ENCODE peak calls at places on chromosomes 7 and 10, in nine cellular contexts. N, H, K, T, Z, J, I, Q and C are unnamed samples. For H3K9me3 and H3K36me3, the result is how much of the 10 kb centered on the place peaks cover.

GRCh38 chr7:409344-410281 is 110.0 kb downstream of the PDGFA start:
- DNase-seq in Q (no peak), H (no peak), K (peak), N (no peak), T (peak), Z (no peak), I (no peak), J (no peak), C (no peak)

GRCh38 chr10:22605168-22605567 is 109.2 kb downstream of the PIP4K2A start:
- DNase-seq in Z (no peak), Q (no peak), J (no peak), H (peak), I (no peak), T (no peak), K (no peak), N (no peak), C (no peak)

GRCh38 chr7:77415474-77415821 is 701 bp downstream of the GSAP start:
- DNase-seq in J (peak), H (no peak), I (peak), K (no peak), Z (no peak), T (peak), Q (no peak), N (no peak), C (peak)

GRCh38 chr10:71838264-71839211 is 12.5 kb downstream of the PSAP start:
- DNase-seq in T (no peak), J (no peak), I (no peak), H (peak), K (peak), Z (no peak), N (no peak), Q (peak), C (no peak)

GRCh38 chr10:95404864-95405263 is 114.1 kb upstream of the PDLIM1 start:
- DNase-seq in K (no peak), I (no peak), J (no peak), N (no peak), H (no peak), Z (no peak), T (no peak), Q (no peak), C (no peak)

GRCh38 chr10:127852456-127852855 is 40.3 kb downstream of the CLRN3 start:
- DNase-seq in T (no peak), N (no peak), I (no peak), Q (no peak), H (no peak), Z (no peak), K (no peak), J (no peak), C (no peak)

GRCh38 chr10:117677239-117677638 is 134.7 kb downstream of the EMX2 start:
- DNase-seq in N (no peak), T (no peak), Q (peak), H (no peak), Z (no peak), I (no peak), K (no peak), J (no peak), C (no peak)

GRCh38 chr7:85682819-85683218 is 496.0 kb upstream of the SEMA3D start:
- DNase-seq in T (no peak), J (no peak), Z (no peak), N (no peak), H (peak), K (no peak), I (no peak), Q (no peak), C (no peak)

GRCh38 chr7:90222811-90223725 is 11.5 kb downstream of the STEAP2 start:
- DNase-seq in N (no peak), I (no peak), T (peak), J (no peak), H (peak), K (no peak), Q (peak), Z (no peak), C (no peak)

GRCh38 chr7:84274029-84274638 is 79.5 kb upstream of the SEMA3A start:
- DNase-seq in J (no peak), T (no peak), H (no peak), N (no peak), Z (peak), Q (no peak), K (no peak), I (no peak), C (no peak)

GRCh38 chr7:84277628-84278224 is 83.1 kb upstream of the SEMA3A start:
- DNase-seq in J (no peak), T (no peak), H (peak), I (no peak), Q (no peak), Z (peak), K (no peak), N (no peak), C (no peak)
- H3K27ac ChIP-seq in J (no peak), T (no peak), H (no peak), I (no peak), Q (no peak), Z (peak), K (no peak), N (no peak), C (no peak)

GRCh38 chr7:134357486-134357885 is 40.8 kb upstream of the SLC35B4 start:
- DNase-seq in T (no peak), N (no peak), H (no peak), J (no peak), Q (no peak), Z (no peak), K (no peak), I (no peak), C (no peak)
- H3K9me3 ChIP-seq in T (under half), N (under half), H (under half), J (under half), Q (under half), Z (under half), K (under half), I (under half), C (under half)

DNA sequence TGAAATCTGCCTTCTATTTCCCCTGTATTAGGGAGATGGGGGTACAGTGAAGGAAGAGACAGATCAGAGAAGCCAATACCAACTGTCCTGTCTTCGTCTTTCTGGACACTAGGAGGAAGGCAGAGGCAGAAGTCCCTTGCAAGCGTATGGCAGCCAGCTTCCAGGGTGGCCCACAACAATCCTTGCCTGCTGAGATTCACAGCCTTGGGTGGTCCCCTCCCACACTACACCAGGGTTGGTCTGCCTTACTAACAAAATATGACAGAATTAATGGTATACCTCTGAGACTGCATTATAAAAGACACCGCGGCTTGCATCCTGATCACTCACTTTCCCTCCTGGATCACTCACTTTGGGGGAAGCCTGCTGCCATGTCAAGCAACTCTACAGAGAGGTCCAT is 90.4 kb downstream of the IDE start:
- DNase-seq in Q (no peak), Z (no peak), I (no peak), T (no peak), K (no peak), J (no peak), N (no peak), H (no peak), C (no peak)
- H3K36me3 ChIP-seq in Q (under half), Z (under half), I (under half), T (under half), K (under half), J (half or more), N (half or more), H (under half), C (half or more)

GRCh38 chr10:100656479-100656878 is 88.9 kb upstream of the PAX2 start:
- DNase-seq in Z (no peak), T (no peak), H (no peak), N (no peak), J (no peak), I (no peak), Q (no peak), K (no peak), C (no peak)

GRCh38 chr10:100655760-100656421 is 89.5 kb upstream of the PAX2 start:
- DNase-seq in Q (no peak), J (no peak), N (no peak), H (no peak), I (no peak), Z (no peak), K (no peak), T (no peak), C (no peak)

GRCh38 chr10:100660945-100661344 is 84.4 kb upstream of the PAX2 start:
- DNase-seq in K (no peak), N (no peak), J (no peak), Z (no peak), T (no peak), Q (no peak), H (no peak), I (no peak), C (no peak)

GRCh38 chr10:100659361-100660098 is 85.9 kb upstream of the PAX2 start:
- DNase-seq in N (no peak), Q (no peak), H (no peak), T (no peak), J (no peak), I (no peak), Z (no peak), K (peak), C (no peak)

GRCh38 chr10:100658269-100658668 is 87.1 kb upstream of the PAX2 start:
- DNase-seq in N (no peak), Z (no peak), I (no peak), H (no peak), K (no peak), J (no peak), T (no peak), Q (no peak), C (no peak)
- H3K27ac ChIP-seq in N (no peak), Z (no peak), I (no peak), H (no peak), K (no peak), J (no peak), T (no peak), Q (no peak), C (no peak)

GRCh38 chr7:107108951-107109350 is 59.9 kb upstream of the HBP1 start:
- DNase-seq in T (no peak), N (no peak), H (no peak), K (no peak), Z (no peak), Q (no peak), I (no peak), J (no peak), C (no peak)

GRCh38 chr7:107111196-107111595 is 57.6 kb upstream of the HBP1 start:
- DNase-seq in T (no peak), H (no peak), Q (no peak), Z (no peak), I (no peak), N (no peak), J (no peak), K (no peak), C (no peak)

GRCh38 chr7:107113866-107114265 is 54.9 kb upstream of the HBP1 start:
- DNase-seq in Q (no peak), T (no peak), K (no peak), Z (no peak), H (no peak), I (no peak), N (no peak), J (no peak), C (no peak)

GRCh38 chr7:107105591-107106245 is 61.2 kb downstream of the PRKAR2B start:
- DNase-seq in K (no peak), Z (no peak), T (no peak), Q (no peak), N (no peak), H (no peak), J (no peak), I (no peak), C (no peak)

GRCh38 chr7:107109955-107110354 is 58.8 kb upstream of the HBP1 start:
- DNase-seq in J (no peak), K (no peak), Q (no peak), H (no peak), N (no peak), I (no peak), Z (no peak), T (no peak), C (no peak)
- H3K9me3 ChIP-seq in J (under half), K (under half), Q (under half), H (under half), N (under half), I (under half), Z (under half), T (under half), C (under half)

GRCh38 chr10:37534166-37534565 is 323.2 kb downstream of the ZNF248 start:
- DNase-seq in J (no peak), T (no peak), Z (no peak), H (no peak), Q (no peak), K (no peak), N (no peak), I (no peak), C (no peak)

GRCh38 chr10:37535459-37536246 is 321.8 kb downstream of the ZNF248 start:
- DNase-seq in Z (no peak), T (no peak), K (no peak), N (no peak), J (no peak), H (no peak), I (no peak), Q (peak), C (peak)
- H3K36me3 ChIP-seq in Z (under half), T (under half), K (under half), N (under half), J (under half), H (under half), I (under half), Q (under half), C (under half)

GRCh38 chr10:50607526-50607925 is 16.2 kb downstream of the SGMS1 start:
- DNase-seq in J (no peak), Q (peak), Z (no peak), T (no peak), I (no peak), N (no peak), K (no peak), H (no peak), C (no peak)

GRCh38 chr10:50604049-50604640 is 19.6 kb downstream of the SGMS1 start:
- DNase-seq in N (no peak), Q (peak), J (no peak), K (no peak), H (no peak), I (no peak), Z (no peak), T (no peak), C (no peak)

GRCh38 chr10:50603151-50603850 is 20.5 kb downstream of the SGMS1 start:
- DNase-seq in H (no peak), Q (no peak), T (no peak), K (no peak), Z (no peak), J (no peak), N (no peak), I (no peak), C (no peak)

GRCh38 chr10:50604823-50605222 is 18.9 kb downstream of the SGMS1 start:
- DNase-seq in H (peak), I (no peak), J (no peak), Q (peak), K (no peak), Z (no peak), N (no peak), T (no peak), C (no peak)

DNA sequence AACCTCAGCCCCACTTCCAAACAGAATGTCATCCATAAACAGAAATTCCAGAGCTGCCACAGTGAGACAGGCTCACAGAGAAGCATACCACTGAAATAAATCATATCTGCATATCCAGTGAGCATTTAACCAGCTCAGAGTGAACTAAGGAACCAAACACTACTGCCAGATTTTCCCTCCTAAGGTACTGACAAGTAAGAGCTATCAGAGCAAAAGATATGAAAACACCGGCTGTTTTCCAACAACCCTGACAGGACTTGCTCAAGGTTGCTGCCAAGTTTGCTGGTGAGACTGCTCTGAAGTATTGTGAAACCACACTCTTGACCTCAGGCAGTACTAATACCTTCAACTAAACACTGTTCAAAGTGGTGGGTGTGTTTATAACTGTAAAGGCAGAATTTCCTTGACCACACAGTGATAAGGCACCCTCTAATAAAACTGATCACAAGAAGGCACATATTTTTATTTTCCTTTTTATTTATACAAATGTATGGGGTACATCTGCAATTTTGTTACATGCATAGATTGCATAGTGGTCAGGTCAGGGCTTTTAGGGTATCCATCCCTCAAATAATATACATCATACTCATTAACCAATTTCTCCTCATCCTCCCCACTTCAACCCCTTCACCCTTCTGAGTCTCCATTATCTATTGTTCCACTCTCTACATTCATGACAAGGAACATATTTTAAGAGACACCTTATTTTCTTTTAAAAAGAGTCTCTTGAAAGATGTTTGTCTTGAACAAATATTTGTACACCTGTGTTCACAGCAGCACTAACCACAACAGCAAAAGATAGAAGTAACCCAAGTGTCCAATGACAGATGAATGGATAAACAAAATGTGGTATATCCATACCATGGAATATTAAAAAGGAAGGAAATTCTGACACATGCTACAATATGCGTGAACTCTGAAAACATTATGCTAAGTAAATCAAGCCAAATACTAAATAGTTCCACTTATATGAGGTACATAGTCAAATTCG is 18.2 kb downstream of the SGMS1 start:
- DNase-seq in N (no peak), I (no peak), K (no peak), Q (peak), J (peak), H (peak), T (peak), Z (no peak), C (no peak)
- H3K27ac ChIP-seq in N (peak), I (peak), K (peak), Q (peak), J (peak), H (peak), T (peak), Z (no peak), C (no peak)

GRCh38 chr7:54109501-54109900 is 432.7 kb upstream of the VSTM2A start:
- DNase-seq in H (no peak), K (no peak), T (no peak), Z (no peak), I (no peak), J (no peak), N (no peak), Q (no peak), C (no peak)
- H3K9me3 ChIP-seq in H (under half), K (under half), T (under half), Z (under half), I (under half), J (under half), N (under half), Q (under half), C (under half)

GRCh38 chr7:130201796-130202195 is 3.4 kb downstream of the TMEM209 start:
- DNase-seq in K (no peak), Z (no peak), I (no peak), Q (no peak), T (no peak), N (no peak), J (no peak), H (no peak), C (no peak)
- H3K36me3 ChIP-seq in K (under half), Z (under half), I (under half), Q (under half), T (under half), N (under half), J (half or more), H (under half), C (half or more)

GRCh38 chr7:6251653-6252052 is 20.8 kb downstream of the CYTH3 start:
- DNase-seq in I (no peak), Z (no peak), N (no peak), H (peak), K (no peak), T (no peak), J (no peak), Q (no peak), C (no peak)
- H3K27ac ChIP-seq in I (peak), Z (no peak), N (no peak), H (peak), K (no peak), T (peak), J (no peak), Q (peak), C (no peak)